ENCODE peak calls at places on chromosomes 2 and 18, in eight cellular contexts. D is neural progenitor cell, G is testis, J is suprapubic skin, Y is ascending aorta, C is brain microvascular endothelial cell, I is GM23248, T is GM23338. W is an unnamed sample.

GRCh38 chr2:218927876-218928275 is 31.6 kb upstream of the CDK5R2 start:
- DNase-seq in I (no peak), G (no peak), D (no peak), Y (no peak), J (no peak), C (no peak), T (no peak), W (no peak)

GRCh38 chr2:151544449-151544848 is 134.7 kb downstream of the RIF1 start:
- DNase-seq in D (no peak), G (no peak), C (no peak), Y (no peak), T (no peak), I (peak; percentile 67), J (no peak), W (no peak)

GRCh38 chr2:176088937-176089842 is 3.3 kb upstream of the HOXD13 start:
- DNase-seq in G (no peak), T (no peak), I (no peak), Y (no peak), D (no peak), J (no peak), C (no peak), W (no peak)

GRCh38 chr2:193810533-193810932 is 1615.8 kb upstream of the TMEFF2 start:
- DNase-seq in J (no peak), I (no peak), T (no peak), Y (no peak), G (no peak), C (no peak), D (no peak), W (no peak)

GRCh38 chr18:22998336-22998735 is 65.2 kb downstream of the RBBP8 start:
- DNase-seq in I (no peak), C (no peak), D (peak; percentile 3), Y (no peak), T (no peak), J (no peak), G (no peak), W (no peak)

GRCh38 chr18:52118684-52119083 is 221.3 kb upstream of the DCC start:
- DNase-seq in G (no peak), D (no peak), J (no peak), T (no peak), C (no peak), Y (no peak), I (no peak), W (no peak)

GRCh38 chr2:135689679-135690078 is 52.0 kb upstream of the UBXN4 start:
- DNase-seq in C (no peak), T (no peak), J (no peak), D (no peak), I (no peak), Y (no peak), G (no peak), W (no peak)

GRCh38 chr2:86010083-86010482 is 95.6 kb downstream of the POLR1A start:
- DNase-seq in G (no peak), T (no peak), C (no peak), J (no peak), D (no peak), Y (no peak), I (no peak), W (no peak)

GRCh38 chr18:63758616-63759015 is 16.6 kb upstream of the SERPINB7 start:
- DNase-seq in Y (no peak), D (no peak), C (peak; percentile 26), J (no peak), T (no peak), G (no peak), I (no peak), W (no peak)

GRCh38 chr2:70425682-70426301 is 123.9 kb upstream of the FAM136A start:
- DNase-seq in Y (no peak), D (no peak), J (no peak), T (no peak), I (no peak), C (no peak), G (no peak), W (no peak)

GRCh38 chr2:86280191-86280667 is 57.2 kb downstream of the REEP1 start:
- DNase-seq in G (no peak), D (no peak), Y (no peak), I (no peak), T (no peak), C (no peak), J (no peak), W (no peak)

GRCh38 chr2:39142012-39142346 is 21.1 kb upstream of the SOS1 start:
- DNase-seq in Y (no peak), J (no peak), I (no peak), G (no peak), T (no peak), C (no peak), D (no peak), W (no peak)

GRCh38 chr2:21330786-21331391 is 207.1 kb downstream of the TDRD15 start:
- DNase-seq in D (no peak), G (no peak), Y (no peak), I (no peak), C (no peak), J (no peak), T (no peak), W (no peak)

GRCh38 chr2:198351647-198352046 is 547.3 kb downstream of the PLCL1 start:
- DNase-seq in Y (no peak), I (no peak), D (no peak), J (no peak), G (no peak), C (no peak), T (no peak), W (no peak)

GRCh38 chr18:75868031-75868430 is 440.5 kb upstream of the SMIM21 start:
- DNase-seq in G (no peak), C (no peak), J (no peak), T (peak; percentile 7), Y (no peak), D (no peak), I (no peak), W (no peak)

GRCh38 chr2:224142397-224143312 is 103.6 kb upstream of the SERPINE2 start:
- DNase-seq in D (no peak), I (peak; percentile 85), J (no peak), G (no peak), T (no peak), C (peak; percentile 40), Y (no peak), W (no peak)

GRCh38 chr18:55053976-55054375 is 94.7 kb upstream of the CCDC68 start:
- DNase-seq in Y (no peak), I (peak; percentile 77), D (no peak), C (no peak), J (no peak), T (no peak), G (no peak), W (no peak)

GRCh38 chr18:55054591-55054990 is 95.3 kb upstream of the CCDC68 start:
- DNase-seq in I (peak; percentile 64), T (no peak), J (no peak), C (no peak), Y (no peak), G (no peak), D (no peak), W (no peak)

GRCh38 chr18:55047546-55047945 is 88.3 kb upstream of the CCDC68 start:
- DNase-seq in G (no peak), T (no peak), Y (no peak), I (peak; percentile 41), J (no peak), C (peak; percentile 18), D (no peak), W (no peak)

DNA sequence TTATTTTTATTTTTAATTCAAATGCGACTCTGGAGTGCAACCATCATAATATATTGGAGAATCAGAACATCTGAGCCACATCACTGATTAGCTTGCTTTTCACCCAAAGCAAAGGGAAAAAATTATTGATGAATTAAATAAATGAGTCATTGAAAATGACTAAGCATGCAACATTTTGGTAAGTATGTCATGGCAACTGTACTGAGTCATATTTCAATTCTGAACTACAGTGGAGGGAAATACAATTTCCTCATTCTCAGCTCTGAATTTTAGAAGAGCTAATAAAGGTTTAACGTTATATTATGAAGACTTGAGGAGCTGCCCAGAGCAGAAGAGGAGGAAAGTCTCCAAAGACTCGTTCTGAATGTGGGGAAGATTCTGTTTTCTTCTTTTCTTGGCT is 89.6 kb upstream of the CCDC68 start:
- DNase-seq in I (peak; percentile 83), J (no peak), C (no peak), Y (no peak), T (no peak), G (no peak), D (no peak), W (no peak)
- H3K36me3 ChIP-seq in I (no peaks in the 10 kb centered on the region), J (no peaks in the 10 kb centered on the region), C (no peaks in the 10 kb centered on the region), Y (no peaks in the 10 kb centered on the region), T (no peaks in the 10 kb centered on the region), G (no peaks in the 10 kb centered on the region), D (no peaks in the 10 kb centered on the region), W (no peaks in the 10 kb centered on the region)

GRCh38 chr2:237359894-237360780 is 53.8 kb downstream of the COL6A3 start:
- DNase-seq in T (peak; percentile 3), Y (no peak), D (peak; percentile 11), C (no peak), J (no peak), G (no peak), I (no peak), W (no peak)
- H3K36me3 ChIP-seq in T (no peaks in the 10 kb centered on the region), Y (peaks cover 62% of the 10 kb centered on the region), D (no peaks in the 10 kb centered on the region), C (peaks cover 97% of the 10 kb centered on the region), J (peaks cover 33% of the 10 kb centered on the region), G (no peaks in the 10 kb centered on the region), I (peaks cover 100% of the 10 kb centered on the region), W (no peaks in the 10 kb centered on the region)

GRCh38 chr2:11773747-11774536 is 27.5 kb downstream of the LPIN1 start:
- DNase-seq in I (no peak), G (no peak), T (no peak), C (no peak), Y (no peak), J (no peak), D (no peak), W (no peak)

GRCh38 chr2:11771971-11772615 is 25.7 kb downstream of the LPIN1 start:
- DNase-seq in C (no peak), Y (no peak), D (no peak), G (no peak), T (no peak), I (no peak), J (no peak), W (no peak)

GRCh38 chr2:11775384-11775783 is 29.0 kb downstream of the LPIN1 start:
- DNase-seq in Y (no peak), D (no peak), J (no peak), C (no peak), I (peak; percentile 78), G (no peak), T (no peak), W (no peak)

GRCh38 chr2:11773111-11773510 is 26.7 kb downstream of the LPIN1 start:
- DNase-seq in T (no peak), G (no peak), C (no peak), I (no peak), D (no peak), J (no peak), Y (no peak), W (no peak)

DNA sequence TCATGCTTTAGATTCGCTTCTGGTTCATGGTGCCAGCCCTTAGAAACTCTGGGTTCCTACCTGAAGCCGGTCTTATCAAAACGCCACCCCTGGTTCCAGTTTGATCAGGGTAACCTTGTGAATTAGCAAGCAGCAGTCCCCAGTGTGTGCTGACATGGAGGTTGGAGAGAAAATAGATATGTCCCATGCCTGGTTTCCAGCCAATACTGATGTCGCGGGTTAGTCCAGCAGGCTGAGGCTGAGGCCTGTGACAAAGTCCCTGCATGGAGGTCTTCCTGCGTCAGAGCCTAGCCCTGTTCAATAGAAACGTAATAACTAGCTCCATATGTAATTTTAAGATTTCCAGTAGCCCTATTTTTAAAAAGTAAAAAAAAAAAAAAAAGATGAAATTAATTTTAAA is 28.2 kb downstream of the LPIN1 start:
- DNase-seq in D (no peak), I (peak; percentile 9), Y (no peak), J (no peak), G (no peak), T (no peak), C (no peak), W (no peak)
- H3K36me3 ChIP-seq in D (peaks cover 6% of the 10 kb centered on the region), I (peaks cover 10% of the 10 kb centered on the region), Y (peaks cover 23% of the 10 kb centered on the region), J (peaks cover 44% of the 10 kb centered on the region), G (no peaks in the 10 kb centered on the region), T (no peaks in the 10 kb centered on the region), C (peaks cover 29% of the 10 kb centered on the region), W (peaks cover 38% of the 10 kb centered on the region)

GRCh38 chr2:27217173-27218121 is at the start of gene CAD:
- DNase-seq in C (peak; percentile 77), I (peak; percentile 97), G (peak; percentile 89), D (peak; percentile 96), J (peak; percentile 88), T (peak; percentile 97), Y (peak; percentile 91), W (peak; percentile 72)
- H3K36me3 ChIP-seq in C (peaks cover 19% of the 10 kb centered on the region), I (peaks cover 10% of the 10 kb centered on the region), G (no peaks in the 10 kb centered on the region), D (peaks cover 5% of the 10 kb centered on the region), J (peaks cover 25% of the 10 kb centered on the region), T (peaks cover 33% of the 10 kb centered on the region), Y (peaks cover 10% of the 10 kb centered on the region), W (peaks cover 3% of the 10 kb centered on the region)